ENCODE peak calls at places on chromosomes 13 and 19, in six cellular contexts. Z is GM03348; H is NCI-H1930; N is COLO829; R is activated CD8-positive, alpha-beta memory T cell treated with anti-CD3 and anti-CD28 coated beads for 48 hours; K is HEK293T. A is an unnamed sample.

GRCh38 chr13:90232291-90232690 is 1115.2 kb upstream of the MIR17HG start:
- DNase-seq in N (no peak), Z (no peak), K (no peak), R (no peak), H (no peak), A (no peak)

GRCh38 chr19:46481187-46481586 is 9.8 kb upstream of the PNMA8A start:
- DNase-seq in H (no peak), R (no peak), Z (no peak), K (no peak), N (no peak), A (peak)

GRCh38 chr19:7953576-7953975 is 10.1 kb upstream of the TIMM44 start:
- DNase-seq in Z (no peak), N (no peak), K (no peak), R (no peak), H (no peak), A (no peak)

GRCh38 chr13:73341748-73342147 is 282.9 kb downstream of the KLF5 start:
- DNase-seq in N (peak), Z (peak), R (no peak), K (no peak), H (no peak), A (no peak)

GRCh38 chr13:23703241-23703640 is 133.0 kb downstream of the TNFRSF19 start:
- DNase-seq in H (no peak), K (no peak), R (no peak), Z (peak), N (no peak), A (peak)

GRCh38 chr13:29763426-29764180 is 86.8 kb downstream of the UBL3 start:
- DNase-seq in R (no peak), K (no peak), Z (no peak), N (no peak), H (no peak), A (no peak)

GRCh38 chr19:44570984-44571684 is 41.7 kb upstream of the CEACAM20 start:
- DNase-seq in N (peak), K (peak), Z (peak), R (no peak), H (peak), A (peak)

GRCh38 chr13:111204438-111205177 is 89.5 kb downstream of the ARHGEF7 start:
- DNase-seq in R (no peak), K (no peak), Z (peak), N (no peak), H (no peak), A (no peak)

GRCh38 chr19:18613589-18614234 is 1.0 kb downstream of the TMEM59L start:
- DNase-seq in Z (no peak), H (no peak), N (no peak), R (no peak), K (no peak), A (no peak)

GRCh38 chr19:38216785-38217746 is 7.0 kb downstream of the DPF1 start:
- DNase-seq in H (no peak), K (no peak), Z (no peak), R (no peak), N (no peak), A (no peak)

GRCh38 chr13:73793361-73793760 is 340.8 kb downstream of the KLF12 start:
- DNase-seq in N (no peak), H (no peak), Z (no peak), R (no peak), K (no peak), A (no peak)

GRCh38 chr19:46202872-46203860 is 26.4 kb upstream of the IGFL1 start:
- DNase-seq in R (no peak), Z (no peak), K (no peak), H (no peak), N (no peak), A (no peak)

GRCh38 chr19:45406165-45406956 is at the start of gene POLR1G:
- DNase-seq in H (peak), N (peak), K (peak), Z (peak), R (peak), A (peak)

GRCh38 chr19:43618921-43619261 is 538 bp downstream of the ZNF428 start:
- DNase-seq in K (peak), Z (peak), R (no peak), N (no peak), H (peak), A (no peak)

GRCh38 chr19:19192910-19193423 is 909 bp downstream of the RFXANK start:
- DNase-seq in H (no peak), Z (no peak), K (no peak), R (no peak), N (no peak), A (peak)